ENCODE peak calls at places on chromosomes 4 and X, in seven cellular contexts. G is GM10248, H is MM.1S, I is tibial nerve, F is ovary, U is astrocyte of the cerebellum, M is upper lobe of right lung. Z is an unnamed sample.
A peak's percentile ranks its signal among the peaks of the same experiment; 100 is the strongest.

GRCh38 chrX:34638116-34638515 is 19.0 kb downstream of the TMEM47 start:
- DNase-seq in G (no peak), H (peak; percentile 17), I (no peak), F (no peak), U (no peak), M (no peak), Z (no peak)

GRCh38 chrX:37420179-37420578 is 71.0 kb downstream of the PRRG1 start:
- DNase-seq in G (no peak), H (no peak), I (no peak), F (no peak), U (no peak), M (no peak), Z (no peak)

GRCh38 chrX:2859197-2859797 is 30.6 kb downstream of the GYG2 start:
- DNase-seq in G (no peak), H (no peak), I (no peak), F (no peak), U (no peak), M (no peak), Z (no peak)

GRCh38 chrX:94977562-94977961 is 1303.6 kb downstream of the FAM133A start:
- DNase-seq in G (no peak), H (no peak), I (no peak), F (no peak), U (no peak), M (no peak), Z (no peak)

GRCh38 chr4:105923507-105924238 is 28.4 kb downstream of the NPNT start:
- DNase-seq in G (no peak), H (no peak), I (no peak), F (no peak), U (no peak), M (no peak), Z (no peak)

GRCh38 chrX:9656277-9656676 is 109.4 kb downstream of the GPR143 start:
- DNase-seq in G (no peak), H (no peak), I (no peak), F (no peak), U (no peak), M (no peak), Z (no peak)

GRCh38 chr4:94852601-94853000 is 94.8 kb downstream of the BMPR1B start:
- DNase-seq in G (no peak), H (no peak), I (no peak), F (no peak), U (no peak), M (no peak), Z (no peak)

GRCh38 chr4:119138046-119138445 is 2.4 kb downstream of the MYOZ2 start:
- DNase-seq in G (no peak), H (no peak), I (no peak), F (no peak), U (no peak), M (no peak), Z (no peak)

GRCh38 chrX:71158603-71159002 is 14.0 kb downstream of the NLGN3 start:
- DNase-seq in G (no peak), H (no peak), I (no peak), F (no peak), U (no peak), M (no peak), Z (no peak)

GRCh38 chr4:38674206-38675144 is 10.5 kb downstream of the KLF3 start:
- DNase-seq in G (no peak), H (no peak), I (no peak), F (no peak), U (no peak), M (no peak), Z (no peak)

GRCh38 chr4:43456383-43456782 is 563.9 kb downstream of the GRXCR1 start:
- DNase-seq in G (no peak), H (no peak), I (no peak), F (no peak), U (peak; percentile 53), M (no peak), Z (no peak)

GRCh38 chr4:84146300-84146942 is 352.7 kb downstream of the NKX6-1 start:
- DNase-seq in G (no peak), H (peak; percentile 46), I (no peak), F (no peak), U (no peak), M (no peak), Z (no peak)

GRCh38 chrX:65894138-65894537 is 145.7 kb downstream of the VSIG4 start:
- DNase-seq in G (no peak), H (no peak), I (no peak), F (no peak), U (no peak), M (no peak), Z (no peak)

GRCh38 chr4:175637762-175638161 is 174.3 kb downstream of the GPM6A start:
- DNase-seq in G (no peak), H (peak; percentile 72), I (no peak), F (no peak), U (no peak), M (no peak), Z (no peak)

GRCh38 chr4:2252530-2252924 is 9.4 kb downstream of the MXD4 start:
- DNase-seq in G (no peak), H (no peak), I (no peak), F (no peak), U (no peak), M (no peak), Z (peak; percentile 13)

GRCh38 chr4:140286503-140286902 is 86.9 kb upstream of the SCOC start:
- DNase-seq in G (no peak), H (no peak), I (no peak), F (peak; percentile 62), U (no peak), M (no peak), Z (no peak)

GRCh38 chr4:2936773-2937145 is 26.4 kb downstream of the NOP14 start:
- DNase-seq in G (peak; percentile 59), H (no peak), I (no peak), F (peak; percentile 24), U (no peak), M (peak; percentile 60), Z (peak; percentile 73)

GRCh38 chr4:6364146-6364545 is 94.5 kb downstream of the WFS1 start:
- DNase-seq in G (no peak), H (no peak), I (no peak), F (no peak), U (no peak), M (no peak), Z (no peak)

GRCh38 chr4:94574050-94574449 is 122.3 kb downstream of the PDLIM5 start:
- DNase-seq in G (no peak), H (no peak), I (no peak), F (no peak), U (no peak), M (no peak), Z (no peak)

GRCh38 chr4:15003891-15004700 is 1.8 kb downstream of the CPEB2 start:
- DNase-seq in G (peak; percentile 30), H (peak; percentile 26), I (peak; percentile 27), F (peak; percentile 46), U (no peak), M (peak; percentile 79), Z (peak; percentile 40)

GRCh38 chr4:15007201-15007600 is 4.9 kb downstream of the CPEB2 start:
- DNase-seq in G (no peak), H (no peak), I (no peak), F (no peak), U (no peak), M (no peak), Z (no peak)

GRCh38 chr4:15004701-15005301 is 2.5 kb downstream of the CPEB2 start:
- DNase-seq in G (peak; percentile 43), H (peak; percentile 60), I (peak; percentile 81), F (peak; percentile 81), U (peak; percentile 35), M (peak; percentile 94), Z (peak; percentile 52)

GRCh38 chr4:15005474-15006115 is 3.3 kb downstream of the CPEB2 start:
- DNase-seq in G (no peak), H (no peak), I (no peak), F (no peak), U (no peak), M (no peak), Z (no peak)

GRCh38 chr4:15006416-15007024 is 4.2 kb downstream of the CPEB2 start:
- DNase-seq in G (peak; percentile 8), H (peak; percentile 33), I (no peak), F (no peak), U (no peak), M (no peak), Z (peak; percentile 15)
- TF ChIP-seq CTCF in G (peak; percentile 31), H (peak; percentile 69), I (peak; percentile 6), F (no peak), U (peak; percentile 27), M (peak; percentile 48), Z (peak; percentile 45)

DNA sequence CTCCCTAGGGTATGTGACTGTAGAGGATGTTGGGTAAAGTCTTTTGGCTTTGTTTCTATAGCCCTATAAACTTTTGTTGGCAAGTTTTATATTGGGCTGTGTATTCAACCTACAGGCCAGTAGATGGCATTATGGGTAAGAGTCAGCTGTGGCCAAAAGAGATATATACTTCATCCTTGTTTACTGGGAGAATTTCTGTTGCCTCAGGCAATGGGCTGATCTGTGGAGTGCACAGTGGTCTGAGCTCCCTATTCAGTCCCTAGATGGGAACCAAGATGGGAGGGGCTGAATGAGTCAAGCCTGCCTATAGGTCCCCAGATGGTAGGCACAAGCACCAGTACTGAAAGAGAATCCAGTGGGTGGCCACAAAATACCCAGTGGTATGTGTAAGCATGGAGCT is 580.6 kb downstream of the EPHA5 start:
- DNase-seq in G (no peak), H (peak; percentile 37), I (no peak), F (no peak), U (no peak), M (no peak), Z (no peak)
- TF ChIP-seq CTCF in G (no peak), H (peak; percentile 55), I (no peak), F (no peak), U (peak; percentile 34), M (no peak), Z (peak; percentile 28)

DNA sequence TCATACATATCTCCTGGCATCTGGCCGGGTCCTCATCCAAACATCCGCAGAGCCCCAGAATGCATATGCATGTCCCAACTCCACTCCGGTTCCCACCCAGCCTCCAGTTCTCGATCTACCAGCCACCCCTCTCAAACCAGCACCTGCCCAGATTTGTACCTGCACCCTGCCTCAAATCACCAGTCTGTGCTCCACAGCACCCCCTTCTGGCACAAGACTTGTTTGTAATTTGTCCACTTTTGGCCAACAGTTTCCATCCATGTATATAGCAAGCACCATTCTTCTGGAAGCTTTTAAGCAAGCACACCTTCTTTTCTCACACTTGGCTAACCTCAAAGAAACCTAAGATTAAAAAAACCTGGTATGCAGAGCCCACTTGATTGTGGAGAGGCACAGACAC is 644.1 kb downstream of the MID1IP1 start:
- DNase-seq in G (no peak), H (peak; percentile 9), I (no peak), F (no peak), U (no peak), M (no peak), Z (no peak)
- TF ChIP-seq CTCF in G (peak; percentile 16), H (peak; percentile 50), I (no peak), F (no peak), U (peak; percentile 27), M (peak; percentile 19), Z (peak; percentile 46)

GRCh38 chrX:123731258-123731986 is 1.4 kb downstream of the THOC2 start:
- DNase-seq in G (no peak), H (no peak), I (no peak), F (no peak), U (no peak), M (peak; percentile 66), Z (peak; percentile 17)

GRCh38 chrX:123736333-123736921 is 3.6 kb upstream of the THOC2 start:
- DNase-seq in G (no peak), H (no peak), I (no peak), F (no peak), U (no peak), M (no peak), Z (no peak)

GRCh38 chrX:123728554-123728953 is 4.3 kb downstream of the THOC2 start:
- DNase-seq in G (no peak), H (no peak), I (no peak), F (no peak), U (no peak), M (no peak), Z (no peak)

GRCh38 chrX:123731987-123732678 is 719 bp downstream of the THOC2 start:
- DNase-seq in G (no peak), H (no peak), I (no peak), F (no peak), U (no peak), M (peak; percentile 62), Z (peak; percentile 17)

GRCh38 chrX:123732679-123733363 is at the start of gene THOC2:
- DNase-seq in G (peak; percentile 78), H (peak; percentile 82), I (peak; percentile 73), F (peak; percentile 87), U (peak; percentile 60), M (peak; percentile 92), Z (peak; percentile 75)
- TF ChIP-seq CTCF in G (peak; percentile 11), H (peak; percentile 21), I (peak; percentile 32), F (peak; percentile 21), U (peak; percentile 36), M (peak; percentile 46), Z (peak; percentile 26)

Z was measured in GM13977.